ENCODE peak calls at places on chromosome 5, in seven cellular contexts. One of them, this sample, is unnamed.

GRCh38 chr5:109411627-109412026 is 1.9 kb upstream of the PJA2 start:
- DNase-seq in nephron progenitor cell: no peak
- DNase-seq in GM23248: peak
- DNase-seq in effector CD4-positive, alpha-beta T cell: peak
- DNase-seq in stimulated activated CD8-positive, alpha-beta memory T cell treated with anti-CD3 and anti-CD28 coated beads, Interleukin-12 subunit alpha, Interleukin-12 subunit beta, amount 100 ng/mL, for 1 hour: no peak
- DNase-seq in naive thymus-derived CD4-positive, alpha-beta T cell: no peak
- DNase-seq in SJSA1: peak
- DNase-seq in this sample: no peak

GRCh38 chr5:71699751-71700150 is 19.3 kb upstream of the CARTPT start:
- DNase-seq in stimulated activated CD8-positive, alpha-beta memory T cell treated with anti-CD3 and anti-CD28 coated beads, Interleukin-12 subunit alpha, Interleukin-12 subunit beta, amount 100 ng/mL, for 1 hour: no peak
- DNase-seq in effector CD4-positive, alpha-beta T cell: no peak
- DNase-seq in GM23248: no peak
- DNase-seq in nephron progenitor cell: no peak
- DNase-seq in naive thymus-derived CD4-positive, alpha-beta T cell: no peak
- DNase-seq in SJSA1: no peak
- DNase-seq in this sample: no peak

GRCh38 chr5:1799110-1799601 is 481 bp downstream of the MRPL36 start:
- DNase-seq in nephron progenitor cell: peak
- DNase-seq in GM23248: peak
- DNase-seq in SJSA1: peak
- DNase-seq in effector CD4-positive, alpha-beta T cell: no peak
- DNase-seq in naive thymus-derived CD4-positive, alpha-beta T cell: no peak
- DNase-seq in stimulated activated CD8-positive, alpha-beta memory T cell treated with anti-CD3 and anti-CD28 coated beads, Interleukin-12 subunit alpha, Interleukin-12 subunit beta, amount 100 ng/mL, for 1 hour: no peak
- DNase-seq in this sample: peak

GRCh38 chr5:17001418-17001817 is 65.3 kb upstream of the MYO10 start:
- DNase-seq in effector CD4-positive, alpha-beta T cell: no peak
- DNase-seq in SJSA1: no peak
- DNase-seq in stimulated activated CD8-positive, alpha-beta memory T cell treated with anti-CD3 and anti-CD28 coated beads, Interleukin-12 subunit alpha, Interleukin-12 subunit beta, amount 100 ng/mL, for 1 hour: no peak
- DNase-seq in GM23248: no peak
- DNase-seq in naive thymus-derived CD4-positive, alpha-beta T cell: no peak
- DNase-seq in nephron progenitor cell: no peak
- DNase-seq in this sample: no peak

GRCh38 chr5:16609412-16609811 is 7.4 kb downstream of the RETREG1 start:
- DNase-seq in nephron progenitor cell: no peak
- DNase-seq in effector CD4-positive, alpha-beta T cell: no peak
- DNase-seq in GM23248: no peak
- DNase-seq in SJSA1: no peak
- DNase-seq in naive thymus-derived CD4-positive, alpha-beta T cell: no peak
- DNase-seq in stimulated activated CD8-positive, alpha-beta memory T cell treated with anti-CD3 and anti-CD28 coated beads, Interleukin-12 subunit alpha, Interleukin-12 subunit beta, amount 100 ng/mL, for 1 hour: no peak
- DNase-seq in this sample: no peak

GRCh38 chr5:132764671-132765070 is 12.4 kb downstream of the SEPTIN8 start:
- DNase-seq in SJSA1: no peak
- DNase-seq in GM23248: no peak
- DNase-seq in effector CD4-positive, alpha-beta T cell: no peak
- DNase-seq in stimulated activated CD8-positive, alpha-beta memory T cell treated with anti-CD3 and anti-CD28 coated beads, Interleukin-12 subunit alpha, Interleukin-12 subunit beta, amount 100 ng/mL, for 1 hour: no peak
- DNase-seq in naive thymus-derived CD4-positive, alpha-beta T cell: no peak
- DNase-seq in nephron progenitor cell: no peak
- DNase-seq in this sample: no peak

GRCh38 chr5:134053840-134054338 is 49.1 kb upstream of the VDAC1 start:
- DNase-seq in GM23248: peak
- DNase-seq in nephron progenitor cell: no peak
- DNase-seq in effector CD4-positive, alpha-beta T cell: no peak
- DNase-seq in stimulated activated CD8-positive, alpha-beta memory T cell treated with anti-CD3 and anti-CD28 coated beads, Interleukin-12 subunit alpha, Interleukin-12 subunit beta, amount 100 ng/mL, for 1 hour: no peak
- DNase-seq in SJSA1: peak
- DNase-seq in naive thymus-derived CD4-positive, alpha-beta T cell: peak
- DNase-seq in this sample: no peak

GRCh38 chr5:155004138-155004744 is 9.3 kb upstream of the KIF4B start:
- DNase-seq in stimulated activated CD8-positive, alpha-beta memory T cell treated with anti-CD3 and anti-CD28 coated beads, Interleukin-12 subunit alpha, Interleukin-12 subunit beta, amount 100 ng/mL, for 1 hour: no peak
- DNase-seq in SJSA1: peak
- DNase-seq in nephron progenitor cell: peak
- DNase-seq in naive thymus-derived CD4-positive, alpha-beta T cell: no peak
- DNase-seq in effector CD4-positive, alpha-beta T cell: no peak
- DNase-seq in GM23248: peak
- DNase-seq in this sample: no peak

GRCh38 chr5:107026098-107026497 is 644.6 kb downstream of the EFNA5 start:
- DNase-seq in GM23248: no peak
- DNase-seq in SJSA1: no peak
- DNase-seq in stimulated activated CD8-positive, alpha-beta memory T cell treated with anti-CD3 and anti-CD28 coated beads, Interleukin-12 subunit alpha, Interleukin-12 subunit beta, amount 100 ng/mL, for 1 hour: no peak
- DNase-seq in nephron progenitor cell: no peak
- DNase-seq in naive thymus-derived CD4-positive, alpha-beta T cell: no peak
- DNase-seq in effector CD4-positive, alpha-beta T cell: no peak
- DNase-seq in this sample: no peak

GRCh38 chr5:4124201-4124852 is 528.7 kb downstream of the IRX1 start:
- DNase-seq in naive thymus-derived CD4-positive, alpha-beta T cell: no peak
- DNase-seq in stimulated activated CD8-positive, alpha-beta memory T cell treated with anti-CD3 and anti-CD28 coated beads, Interleukin-12 subunit alpha, Interleukin-12 subunit beta, amount 100 ng/mL, for 1 hour: no peak
- DNase-seq in SJSA1: no peak
- DNase-seq in effector CD4-positive, alpha-beta T cell: no peak
- DNase-seq in nephron progenitor cell: no peak
- DNase-seq in GM23248: no peak
- DNase-seq in this sample: no peak

GRCh38 chr5:457195-457961 is 14.4 kb downstream of the EXOC3 start:
- DNase-seq in SJSA1: no peak
- DNase-seq in nephron progenitor cell: no peak
- DNase-seq in GM23248: no peak
- DNase-seq in naive thymus-derived CD4-positive, alpha-beta T cell: no peak
- DNase-seq in effector CD4-positive, alpha-beta T cell: no peak
- DNase-seq in stimulated activated CD8-positive, alpha-beta memory T cell treated with anti-CD3 and anti-CD28 coated beads, Interleukin-12 subunit alpha, Interleukin-12 subunit beta, amount 100 ng/mL, for 1 hour: no peak
- DNase-seq in this sample: no peak

GRCh38 chr5:180126716-180127681 is 55.4 kb upstream of the RNF130 start:
- DNase-seq in stimulated activated CD8-positive, alpha-beta memory T cell treated with anti-CD3 and anti-CD28 coated beads, Interleukin-12 subunit alpha, Interleukin-12 subunit beta, amount 100 ng/mL, for 1 hour: peak
- DNase-seq in naive thymus-derived CD4-positive, alpha-beta T cell: no peak
- DNase-seq in SJSA1: peak
- DNase-seq in effector CD4-positive, alpha-beta T cell: no peak
- DNase-seq in GM23248: peak
- DNase-seq in nephron progenitor cell: peak
- DNase-seq in this sample: no peak

GRCh38 chr5:137497396-137498290 is 1.5 kb downstream of the SPOCK1 start:
- DNase-seq in nephron progenitor cell: no peak
- DNase-seq in GM23248: peak
- DNase-seq in naive thymus-derived CD4-positive, alpha-beta T cell: no peak
- DNase-seq in stimulated activated CD8-positive, alpha-beta memory T cell treated with anti-CD3 and anti-CD28 coated beads, Interleukin-12 subunit alpha, Interleukin-12 subunit beta, amount 100 ng/mL, for 1 hour: no peak
- DNase-seq in SJSA1: no peak
- DNase-seq in effector CD4-positive, alpha-beta T cell: no peak
- DNase-seq in this sample: no peak

GRCh38 chr5:154384480-154385235 is 61.1 kb upstream of the SAP30L start:
- DNase-seq in naive thymus-derived CD4-positive, alpha-beta T cell: no peak
- DNase-seq in effector CD4-positive, alpha-beta T cell: no peak
- DNase-seq in GM23248: no peak
- DNase-seq in stimulated activated CD8-positive, alpha-beta memory T cell treated with anti-CD3 and anti-CD28 coated beads, Interleukin-12 subunit alpha, Interleukin-12 subunit beta, amount 100 ng/mL, for 1 hour: no peak
- DNase-seq in nephron progenitor cell: no peak
- DNase-seq in SJSA1: no peak
- DNase-seq in this sample: no peak

GRCh38 chr5:172701336-172702061 is 60.4 kb downstream of the NEURL1B start:
- DNase-seq in stimulated activated CD8-positive, alpha-beta memory T cell treated with anti-CD3 and anti-CD28 coated beads, Interleukin-12 subunit alpha, Interleukin-12 subunit beta, amount 100 ng/mL, for 1 hour: no peak
- DNase-seq in GM23248: no peak
- DNase-seq in SJSA1: no peak
- DNase-seq in nephron progenitor cell: no peak
- DNase-seq in effector CD4-positive, alpha-beta T cell: no peak
- DNase-seq in naive thymus-derived CD4-positive, alpha-beta T cell: no peak
- DNase-seq in this sample: no peak

GRCh38 chr5:14147210-14147609 is 4.1 kb downstream of the TRIO start:
- DNase-seq in effector CD4-positive, alpha-beta T cell: no peak
- DNase-seq in GM23248: no peak
- DNase-seq in stimulated activated CD8-positive, alpha-beta memory T cell treated with anti-CD3 and anti-CD28 coated beads, Interleukin-12 subunit alpha, Interleukin-12 subunit beta, amount 100 ng/mL, for 1 hour: no peak
- DNase-seq in SJSA1: no peak
- DNase-seq in nephron progenitor cell: no peak
- DNase-seq in naive thymus-derived CD4-positive, alpha-beta T cell: no peak
- DNase-seq in this sample: no peak

GRCh38 chr5:1246711-1247431 is 21.7 kb downstream of the SLC6A18 start:
- DNase-seq in stimulated activated CD8-positive, alpha-beta memory T cell treated with anti-CD3 and anti-CD28 coated beads, Interleukin-12 subunit alpha, Interleukin-12 subunit beta, amount 100 ng/mL, for 1 hour: no peak
- DNase-seq in SJSA1: peak
- DNase-seq in effector CD4-positive, alpha-beta T cell: no peak
- DNase-seq in nephron progenitor cell: peak
- DNase-seq in naive thymus-derived CD4-positive, alpha-beta T cell: peak
- DNase-seq in GM23248: peak
- DNase-seq in this sample: no peak

GRCh38 chr5:169161022-169161680 is 139.8 kb downstream of the SLIT3 start:
- DNase-seq in nephron progenitor cell: peak
- DNase-seq in GM23248: peak
- DNase-seq in stimulated activated CD8-positive, alpha-beta memory T cell treated with anti-CD3 and anti-CD28 coated beads, Interleukin-12 subunit alpha, Interleukin-12 subunit beta, amount 100 ng/mL, for 1 hour: no peak
- DNase-seq in SJSA1: peak
- DNase-seq in effector CD4-positive, alpha-beta T cell: no peak
- DNase-seq in naive thymus-derived CD4-positive, alpha-beta T cell: no peak
- DNase-seq in this sample: no peak

GRCh38 chr5:95181650-95182049 is 103.2 kb downstream of the MCTP1 start:
- DNase-seq in nephron progenitor cell: no peak
- DNase-seq in effector CD4-positive, alpha-beta T cell: no peak
- DNase-seq in SJSA1: no peak
- DNase-seq in stimulated activated CD8-positive, alpha-beta memory T cell treated with anti-CD3 and anti-CD28 coated beads, Interleukin-12 subunit alpha, Interleukin-12 subunit beta, amount 100 ng/mL, for 1 hour: no peak
- DNase-seq in naive thymus-derived CD4-positive, alpha-beta T cell: no peak
- DNase-seq in GM23248: no peak
- DNase-seq in this sample: no peak

This sample was measured in T-helper 1 cell.